ENCODE peak calls at places on chromosomes 13 and 19, in nine cellular contexts. V is endodermal cell, R is gastrocnemius medialis, G is stomach, T is ovary, K is A549, B is Peyer's patch, C is upper lobe of left lung, Q is breast epithelium. J is an unnamed sample.
A peak's percentile ranks its signal among the peaks of the same experiment; 100 is the strongest.

GRCh38 chr19:1923319-1923718 is 17.7 kb upstream of the CSNK1G2 start:
- DNase-seq in V (no peak), R (no peak), G (no peak), T (no peak), K (no peak), B (peak; percentile 73), C (no peak), Q (no peak), J (no peak)

GRCh38 chr13:98496239-98496668 is 80.7 kb downstream of the STK24 start:
- DNase-seq in V (peak; percentile 55), R (peak; percentile 69), G (no peak), T (no peak), K (no peak), B (peak; percentile 74), C (no peak), Q (no peak), J (no peak)

GRCh38 chr13:113827021-113827420 is 36.9 kb downstream of the GAS6 start:
- DNase-seq in V (no peak), R (no peak), G (no peak), T (peak; percentile 15), K (no peak), B (no peak), C (no peak), Q (no peak), J (no peak)

GRCh38 chr19:33492090-33492489 is 29.5 kb downstream of the PEPD start:
- DNase-seq in V (no peak), R (no peak), G (no peak), T (peak; percentile 8), K (no peak), B (no peak), C (no peak), Q (no peak), J (no peak)

GRCh38 chr13:72782717-72783116 is 784 bp downstream of the PIBF1 start:
- DNase-seq in V (no peak), R (no peak), G (no peak), T (no peak), K (no peak), B (no peak), C (no peak), Q (no peak), J (no peak)

GRCh38 chr13:32010137-32010536 is 21.4 kb upstream of the FRY start:
- DNase-seq in V (no peak), R (no peak), G (no peak), T (no peak), K (no peak), B (no peak), C (no peak), Q (no peak), J (no peak)

GRCh38 chr19:33346665-33347064 is 26.8 kb upstream of the CEBPG start:
- DNase-seq in V (no peak), R (no peak), G (no peak), T (no peak), K (no peak), B (no peak), C (no peak), Q (no peak), J (no peak)

GRCh38 chr19:17394891-17395415 is 957 bp upstream of the CCDC194 start:
- DNase-seq in V (peak; percentile 89), R (no peak), G (peak; percentile 58), T (peak; percentile 73), K (peak; percentile 48), B (peak; percentile 77), C (peak; percentile 56), Q (no peak), J (peak; percentile 57)

GRCh38 chr13:79393564-79394249 is 12.3 kb downstream of the RBM26 start:
- DNase-seq in V (peak; percentile 48), R (no peak), G (peak; percentile 80), T (no peak), K (no peak), B (peak; percentile 86), C (peak; percentile 68), Q (no peak), J (peak; percentile 24)

GRCh38 chr19:55365922-55366321 is 2.9 kb upstream of the GARIN5B start:
- DNase-seq in V (no peak), R (no peak), G (no peak), T (no peak), K (no peak), B (no peak), C (no peak), Q (no peak), J (no peak)

GRCh38 chr19:55365245-55365644 is 2.2 kb upstream of the GARIN5B start:
- DNase-seq in V (no peak), R (no peak), G (no peak), T (no peak), K (no peak), B (no peak), C (no peak), Q (no peak), J (no peak)

GRCh38 chr19:55362174-55362989 is 678 bp downstream of the GARIN5B start:
- DNase-seq in V (no peak), R (no peak), G (no peak), T (no peak), K (no peak), B (no peak), C (no peak), Q (no peak), J (no peak)

GRCh38 chr19:55360902-55361301 is 2.2 kb downstream of the GARIN5B start:
- DNase-seq in V (no peak), R (no peak), G (no peak), T (no peak), K (no peak), B (no peak), C (no peak), Q (no peak), J (no peak)

DNA sequence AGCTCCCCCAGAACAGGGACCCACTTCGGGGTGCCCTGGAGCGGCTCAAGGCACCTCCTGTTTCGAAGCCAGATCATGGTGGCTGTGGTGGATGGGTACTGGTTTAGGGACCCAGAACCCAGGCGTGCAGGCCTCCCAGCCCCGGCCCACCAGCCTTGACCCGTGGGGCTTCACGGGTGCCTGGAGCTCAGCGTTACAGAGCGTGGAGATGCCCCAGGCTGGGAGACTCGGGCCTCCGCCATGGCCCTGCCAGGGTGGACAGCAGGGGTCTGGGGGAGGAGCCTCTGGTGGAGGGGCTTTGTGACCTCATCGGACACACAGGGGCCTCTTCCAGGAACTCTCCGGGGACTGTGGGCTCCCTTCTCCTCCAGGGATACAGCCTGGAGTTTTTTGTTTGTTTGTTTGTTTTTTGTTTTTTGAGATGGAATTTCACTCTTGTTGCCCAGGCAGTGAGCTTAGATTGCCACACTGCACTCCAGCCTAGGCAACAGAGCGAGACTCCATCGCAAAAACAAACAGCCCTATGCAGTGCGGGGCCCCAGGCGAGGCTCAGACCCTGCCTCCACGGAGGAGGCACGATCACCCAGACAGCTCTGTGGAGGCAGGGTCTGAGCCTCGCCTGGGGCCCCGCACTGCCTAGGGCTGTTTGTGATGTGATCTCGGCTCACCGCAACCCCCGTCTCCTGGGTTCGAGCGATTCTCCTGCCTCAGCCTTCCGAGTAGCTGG is at the start of gene GARIN5B:
- DNase-seq in V (no peak), R (no peak), G (no peak), T (no peak), K (no peak), B (no peak), C (no peak), Q (no peak), J (no peak)
- H3K27ac ChIP-seq in V (no peak within 1 kb of the TSS), R (no peak within 1 kb of the TSS), G (no peak within 1 kb of the TSS), T (no peak within 1 kb of the TSS), K (peak within 1 kb of the TSS; percentile 47), B (no peak within 1 kb of the TSS), C (no peak within 1 kb of the TSS), Q (no peak within 1 kb of the TSS), J (no peak within 1 kb of the TSS)

GRCh38 chr19:44750713-44751112 is 2.2 kb downstream of the BCL3 start:
- DNase-seq in V (no peak), R (no peak), G (no peak), T (no peak), K (no peak), B (no peak), C (no peak), Q (no peak), J (no peak)

GRCh38 chr19:44747739-44748425 is 626 bp upstream of the BCL3 start:
- DNase-seq in V (peak; percentile 80), R (peak; percentile 43), G (peak; percentile 69), T (peak; percentile 78), K (peak; percentile 76), B (peak; percentile 82), C (peak; percentile 80), Q (no peak), J (peak; percentile 87)

GRCh38 chr19:44748426-44749254 is at the start of gene BCL3:
- DNase-seq in V (peak; percentile 66), R (no peak), G (peak; percentile 80), T (peak; percentile 81), K (no peak), B (peak; percentile 90), C (peak; percentile 89), Q (peak; percentile 68), J (peak; percentile 87)

GRCh38 chr19:44749318-44749717 is 810 bp downstream of the BCL3 start:
- DNase-seq in V (no peak), R (no peak), G (no peak), T (no peak), K (no peak), B (peak; percentile 45), C (no peak), Q (no peak), J (peak; percentile 24)

DNA sequence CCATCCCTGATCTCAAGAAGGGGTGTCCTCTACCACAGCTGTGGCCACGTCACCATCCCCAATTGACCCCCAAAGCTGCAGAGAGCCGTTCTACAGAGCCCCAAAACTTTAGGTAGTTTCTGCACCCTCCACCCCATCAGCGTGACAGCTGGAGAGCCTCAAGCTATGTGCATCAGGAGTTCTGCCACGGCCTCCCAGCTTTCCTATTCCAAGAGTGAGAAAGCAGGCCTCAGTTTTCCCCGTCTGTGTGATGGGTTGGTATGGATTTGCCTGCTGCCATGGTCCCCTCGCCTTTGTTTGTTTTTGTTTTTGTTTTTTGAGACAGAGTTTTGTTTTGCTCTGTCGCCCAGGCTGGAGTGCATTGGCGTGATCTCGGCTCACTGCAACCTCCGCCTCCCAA is 1.5 kb downstream of the BCL3 start:
- DNase-seq in V (no peak), R (no peak), G (no peak), T (no peak), K (no peak), B (peak; percentile 47), C (no peak), Q (no peak), J (no peak)
- H3K4me3 ChIP-seq in V (no peak overlapping the region), R (peak overlapping the region; percentile 87), G (peak overlapping the region; percentile 56), T (peak overlapping the region; percentile 64), K (peak overlapping the region; percentile 95), B (no peak overlapping the region), C (peak overlapping the region; percentile 62), Q (peak overlapping the region; percentile 95), J (peak overlapping the region; percentile 91)

DNA sequence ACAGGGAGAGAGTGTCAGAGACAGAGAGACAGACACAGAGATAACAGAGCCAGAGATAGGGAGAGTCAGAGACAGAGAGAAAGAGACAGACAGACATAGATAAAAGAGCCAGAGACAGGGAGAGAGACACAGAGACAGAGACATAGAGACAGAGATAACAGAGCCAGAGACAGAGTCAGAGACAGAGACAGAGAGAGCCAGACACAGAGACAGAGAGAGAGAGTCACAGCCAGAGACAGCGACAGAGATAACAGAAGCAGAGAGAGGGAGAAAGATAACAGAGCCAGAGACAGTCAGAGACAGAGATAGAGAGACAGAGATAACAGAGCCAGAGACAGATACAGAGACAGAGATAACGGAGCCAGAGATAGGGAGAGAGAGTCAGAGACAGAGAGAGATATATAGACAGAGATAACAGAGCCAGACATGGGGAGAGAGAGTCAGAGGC is 865 bp upstream of the TNFSF9 start:
- DNase-seq in V (no peak), R (no peak), G (no peak), T (no peak), K (no peak), B (no peak), C (no peak), Q (no peak), J (no peak)
- H3K4me1 ChIP-seq in V (no peaks in the 10 kb centered on the region), R (peaks cover 29% of the 10 kb centered on the region), G (peaks cover 22% of the 10 kb centered on the region), T (peaks cover 6% of the 10 kb centered on the region), K (peaks cover 32% of the 10 kb centered on the region), B (peaks cover 12% of the 10 kb centered on the region), C (peaks cover 25% of the 10 kb centered on the region), Q (no peaks in the 10 kb centered on the region), J (no peaks in the 10 kb centered on the region)

GRCh38 chr13:50026788-50027473 is 11.7 kb downstream of the KCNRG start:
- DNase-seq in V (no peak), R (no peak), G (no peak), T (no peak), K (no peak), B (no peak), C (no peak), Q (no peak), J (peak; percentile 28)
- H3K27ac ChIP-seq in V (no peak overlapping the region), R (no peak overlapping the region), G (no peak overlapping the region), T (no peak overlapping the region), K (no peak overlapping the region), B (no peak overlapping the region), C (no peak overlapping the region), Q (no peak overlapping the region), J (no peak overlapping the region)